ENCODE peak calls at places on chromosomes 6 and 20, in ten cellular contexts. V is heart left ventricle; B is fibroblast of the aortic adventitia; M is tibial artery; L is aorta; D is uterus; G is CD8-positive, alpha-beta T cell; N is left ventricle myocardium inferior; E is mucosa of descending colon; F is foreskin fibroblast. U is an unnamed sample.

GRCh38 chr6:160035241-160035640 is 66.4 kb downstream of the IGF2R start:
- DNase-seq in V (no peak), B (no peak), M (no peak), L (no peak), D (no peak), G (no peak), N (no peak), E (no peak), F (no peak), U (no peak)

GRCh38 chr6:47741807-47742206 is 40.0 kb upstream of the OPN5 start:
- DNase-seq in V (no peak), B (peak), M (no peak), L (no peak), D (no peak), G (no peak), N (no peak), E (no peak), F (no peak), U (peak)

GRCh38 chr6:13992417-13993055 is 67.8 kb downstream of the RNF182 start:
- DNase-seq in V (no peak), B (peak), M (no peak), L (no peak), D (no peak), G (no peak), N (no peak), E (no peak), F (peak), U (peak)

GRCh38 chr6:129748212-129748900 is 38.4 kb upstream of the ARHGAP18 start:
- DNase-seq in V (no peak), B (peak), M (no peak), L (no peak), D (peak), G (no peak), N (no peak), E (no peak), F (peak), U (peak)

GRCh38 chr6:151695181-151695580 is 112.3 kb upstream of the ESR1 start:
- DNase-seq in V (no peak), B (no peak), M (no peak), L (no peak), D (no peak), G (no peak), N (no peak), E (no peak), F (no peak), U (no peak)

GRCh38 chr20:32490942-32491763 is 94.0 kb downstream of the NOL4L start:
- DNase-seq in V (no peak), B (no peak), M (no peak), L (peak), D (no peak), G (no peak), N (peak), E (no peak), F (no peak), U (no peak)

GRCh38 chr6:108559884-108560462 is 744 bp upstream of the FOXO3 start:
- DNase-seq in V (no peak), B (peak), M (peak), L (peak), D (peak), G (no peak), N (no peak), E (peak), F (peak), U (peak)

GRCh38 chr6:139590206-139590605 is 215.8 kb upstream of the CITED2 start:
- DNase-seq in V (no peak), B (no peak), M (no peak), L (no peak), D (no peak), G (no peak), N (no peak), E (no peak), F (no peak), U (no peak)

GRCh38 chr6:579339-579738 is 77.6 kb downstream of the HUS1B start:
- DNase-seq in V (no peak), B (peak), M (no peak), L (no peak), D (no peak), G (no peak), N (no peak), E (no peak), F (peak), U (peak)

GRCh38 chr6:75436869-75437268 is 56.7 kb downstream of the FILIP1 start:
- DNase-seq in V (no peak), B (peak), M (no peak), L (peak), D (peak), G (no peak), N (peak), E (peak), F (peak), U (peak)

GRCh38 chr6:157873735-157874344 is 50.8 kb downstream of the SNX9 start:
- DNase-seq in V (peak), B (peak), M (peak), L (peak), D (peak), G (peak), N (peak), E (peak), F (peak), U (peak)

GRCh38 chr20:59300341-59301081 is at the start of gene EDN3:
- DNase-seq in V (no peak), B (no peak), M (no peak), L (no peak), D (no peak), G (no peak), N (no peak), E (peak), F (no peak), U (no peak)

GRCh38 chr6:151493495-151494234 is at the start of gene CCDC170:
- DNase-seq in V (peak), B (no peak), M (no peak), L (peak), D (no peak), G (no peak), N (peak), E (peak), F (peak), U (no peak)

GRCh38 chr6:14711056-14711703 is 534.7 kb upstream of the JARID2 start:
- DNase-seq in V (no peak), B (peak), M (no peak), L (no peak), D (no peak), G (no peak), N (no peak), E (no peak), F (peak), U (peak)

GRCh38 chr20:57030611-57031600 is 235.5 kb downstream of the BMP7 start:
- DNase-seq in V (no peak), B (no peak), M (no peak), L (no peak), D (no peak), G (no peak), N (no peak), E (no peak), F (peak), U (peak)

GRCh38 chr6:137775192-137775591 is 91.9 kb upstream of the TNFAIP3 start:
- DNase-seq in V (no peak), B (no peak), M (no peak), L (no peak), D (no peak), G (no peak), N (no peak), E (no peak), F (no peak), U (no peak)

GRCh38 chr6:168372871-168373270 is 53.3 kb upstream of the DACT2 start:
- DNase-seq in V (no peak), B (no peak), M (no peak), L (no peak), D (no peak), G (no peak), N (no peak), E (peak), F (no peak), U (no peak)

GRCh38 chr6:68710496-68710895 is 75.4 kb downstream of the ADGRB3 start:
- DNase-seq in V (no peak), B (no peak), M (no peak), L (no peak), D (no peak), G (no peak), N (no peak), E (no peak), F (no peak), U (no peak)

GRCh38 chr6:73565767-73566485 is 45.1 kb upstream of the EEF1A1 start:
- DNase-seq in V (no peak), B (no peak), M (no peak), L (no peak), D (no peak), G (no peak), N (no peak), E (no peak), F (no peak), U (no peak)

GRCh38 chr6:159033160-159034049 is 11.4 kb downstream of the TAGAP start:
- DNase-seq in V (no peak), B (no peak), M (no peak), L (no peak), D (no peak), G (no peak), N (no peak), E (no peak), F (no peak), U (no peak)
- H3K4me3 ChIP-seq in V (no peak), B (no peak), M (no peak), L (no peak), D (no peak), G (no peak), N (no peak), E (no peak), F (no peak), U (no peak)

GRCh38 chr6:50831216-50831615 is 12.5 kb downstream of the TFAP2B start:
- DNase-seq in V (no peak), B (no peak), M (no peak), L (no peak), D (no peak), G (no peak), N (no peak), E (no peak), F (no peak), U (no peak)
- H3K4me3 ChIP-seq in V (no peak), B (no peak), M (no peak), L (no peak), D (no peak), G (no peak), N (no peak), E (no peak), F (no peak), U (no peak)

GRCh38 chr6:116842374-116842947 is 13.6 kb upstream of the GPRC6A start:
- DNase-seq in V (no peak), B (no peak), M (no peak), L (no peak), D (no peak), G (no peak), N (no peak), E (no peak), F (no peak), U (no peak)

DNA sequence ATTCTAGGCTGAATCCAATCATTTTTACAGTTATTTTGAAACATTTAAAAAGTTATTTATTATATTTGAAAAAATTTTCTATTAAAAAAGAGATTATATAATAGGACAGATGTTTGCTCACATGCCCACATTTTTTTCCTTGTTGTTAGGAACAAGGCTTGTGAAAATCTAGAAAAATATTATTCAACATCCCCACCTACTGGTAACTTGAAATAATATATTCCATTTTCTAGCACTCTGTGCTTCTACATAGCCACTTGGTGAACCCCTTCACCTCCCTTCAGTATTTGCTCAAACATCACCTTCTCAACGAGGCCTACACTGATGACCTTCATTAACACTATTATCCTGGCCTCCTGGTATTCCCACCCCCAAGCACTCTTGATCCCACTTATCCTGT is 18.4 kb upstream of the GPRC6A start:
- DNase-seq in V (no peak), B (peak), M (no peak), L (no peak), D (no peak), G (no peak), N (no peak), E (no peak), F (peak), U (peak)
- H3K4me3 ChIP-seq in V (no peak), B (no peak), M (no peak), L (no peak), D (no peak), G (no peak), N (no peak), E (no peak), F (no peak), U (no peak)

GRCh38 chr6:53311586-53311935 is 37.2 kb downstream of the ELOVL5 start:
- DNase-seq in V (no peak), B (peak), M (no peak), L (no peak), D (no peak), G (no peak), N (no peak), E (no peak), F (peak), U (peak)
- H3K4me3 ChIP-seq in V (no peak), B (no peak), M (no peak), L (no peak), D (no peak), G (no peak), N (no peak), E (no peak), F (no peak), U (no peak)

GRCh38 chr20:10216146-10216741 is 2.4 kb upstream of the SNAP25 start:
- DNase-seq in V (no peak), B (no peak), M (no peak), L (no peak), D (no peak), G (no peak), N (no peak), E (no peak), F (peak), U (peak)

GRCh38 chr20:10218536-10219451 is at the start of gene SNAP25:
- DNase-seq in V (peak), B (peak), M (peak), L (peak), D (peak), G (no peak), N (no peak), E (no peak), F (peak), U (peak)

GRCh38 chr20:10219452-10219791 is 792 bp downstream of the SNAP25 start:
- DNase-seq in V (peak), B (peak), M (peak), L (peak), D (peak), G (peak), N (peak), E (peak), F (peak), U (peak)

GRCh38 chr20:10219993-10220750 is 1.5 kb downstream of the SNAP25 start:
- DNase-seq in V (no peak), B (no peak), M (no peak), L (no peak), D (no peak), G (no peak), N (no peak), E (no peak), F (no peak), U (no peak)

DNA sequence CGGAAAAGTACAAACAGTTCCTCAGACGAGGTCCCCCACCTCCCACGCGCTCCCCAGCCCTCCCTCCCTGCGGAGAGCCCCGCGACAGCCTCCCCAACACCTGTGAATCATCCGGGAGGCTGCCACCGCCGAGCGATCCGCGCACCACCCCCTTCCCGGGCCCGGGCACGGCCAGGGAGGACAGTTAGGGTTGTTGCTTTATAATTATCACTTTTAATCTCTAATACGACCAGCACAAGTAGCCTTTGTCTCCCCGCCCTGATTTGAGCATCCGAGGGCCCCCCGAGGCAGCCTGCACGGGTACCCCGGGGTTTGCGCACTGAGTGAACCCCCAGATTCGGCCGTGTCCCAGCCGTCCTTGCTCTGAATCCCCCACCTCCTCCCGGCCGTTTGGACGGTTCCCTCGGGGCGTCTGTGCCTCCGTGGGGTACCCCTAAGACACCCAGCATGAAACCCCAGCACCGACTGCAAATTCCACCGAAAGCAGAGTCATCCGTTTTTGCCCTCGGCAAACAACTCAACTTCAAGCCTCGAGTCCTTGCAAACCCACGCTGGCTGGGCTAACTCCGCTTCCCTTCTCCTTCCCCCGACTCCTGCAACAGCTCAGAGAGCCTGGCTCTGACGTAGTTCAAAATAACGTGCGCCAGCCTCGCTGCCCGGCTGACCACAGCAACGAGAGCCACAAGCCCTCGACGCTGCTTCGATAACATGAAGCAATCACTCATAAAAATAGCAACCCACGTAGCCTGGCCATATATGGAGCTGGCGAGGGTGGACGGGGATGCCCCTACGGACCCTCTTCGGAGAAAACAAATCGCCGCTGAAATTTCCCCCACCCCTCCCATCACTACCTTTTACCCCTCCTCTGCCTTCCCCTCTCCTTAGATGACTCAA is 866 bp upstream of the SNAP25 start:
- DNase-seq in V (no peak), B (peak), M (peak), L (peak), D (peak), G (no peak), N (no peak), E (no peak), F (peak), U (peak)
- H3K4me3 ChIP-seq in V (no peak), B (no peak), M (peak), L (peak), D (peak), G (no peak), N (peak), E (no peak), F (peak), U (peak)

DNA sequence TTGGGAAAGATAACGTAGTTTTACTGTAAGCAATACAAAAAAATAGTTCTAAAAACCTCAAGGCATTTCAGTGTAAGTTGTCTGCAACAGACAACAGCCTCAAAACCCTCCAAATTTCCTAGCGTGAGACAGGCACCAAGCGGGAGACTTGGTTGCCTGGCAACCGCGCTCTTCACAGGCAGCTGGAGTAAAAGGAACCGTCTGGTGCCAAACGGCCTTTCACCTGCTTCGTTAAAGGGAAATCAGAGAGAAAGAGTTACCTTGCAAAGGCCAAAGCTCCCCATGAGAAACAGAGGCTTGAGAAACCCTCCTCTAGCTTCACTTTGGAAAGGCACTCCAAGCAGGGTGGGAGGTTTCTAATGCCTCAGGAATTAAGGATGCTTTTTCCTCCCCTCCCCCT is 129.8 kb upstream of the UFL1 start:
- DNase-seq in V (no peak), B (no peak), M (no peak), L (no peak), D (no peak), G (no peak), N (no peak), E (peak), F (no peak), U (no peak)
- H3K4me3 ChIP-seq in V (no peak), B (no peak), M (no peak), L (no peak), D (no peak), G (no peak), N (no peak), E (no peak), F (no peak), U (no peak)

DNA sequence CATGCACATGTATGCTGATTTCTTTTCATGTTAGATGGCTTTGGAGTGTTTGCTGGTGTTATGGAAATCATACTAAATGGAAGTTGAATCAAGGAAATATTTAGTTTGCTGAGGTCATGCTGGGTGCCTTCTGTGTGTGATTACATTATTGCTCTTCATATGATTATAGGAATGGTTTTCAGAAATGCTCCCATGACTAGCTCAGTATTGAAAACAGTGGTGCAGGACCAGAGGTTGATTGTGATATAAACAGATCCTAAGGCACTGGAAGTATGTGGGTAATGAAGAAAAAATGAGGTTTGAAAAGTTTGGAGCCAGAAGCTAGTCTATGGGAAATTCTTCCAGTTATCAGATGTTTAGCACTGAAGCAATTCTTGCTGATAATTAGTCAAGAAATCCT is 693.1 kb downstream of the UTRN start:
- DNase-seq in V (no peak), B (no peak), M (no peak), L (no peak), D (no peak), G (no peak), N (no peak), E (no peak), F (no peak), U (no peak)
- H3K4me3 ChIP-seq in V (no peak), B (no peak), M (no peak), L (no peak), D (no peak), G (no peak), N (no peak), E (no peak), F (no peak), U (no peak)